ENCODE peak calls at places on chromosomes 7 and 10, in eight cellular contexts. One of them, this sample, is unnamed. For H3K4me1, the result is how much of the 10 kb centered on the place peaks cover.

GRCh38 chr10:133012573-133013359 is 70.4 kb upstream of the CFAP46 start:
- DNase-seq in A549: no peak
- DNase-seq in left ventricle myocardium inferior: peak
- DNase-seq in H1: no peak
- DNase-seq in A673: no peak
- DNase-seq in fibroblast of lung: no peak
- DNase-seq in tibial nerve: no peak
- DNase-seq in prostate gland: no peak
- DNase-seq in this sample: peak

GRCh38 chr7:74499835-74500388 is 46.2 kb downstream of the GTF2IRD1 start:
- DNase-seq in A549: no peak
- DNase-seq in left ventricle myocardium inferior: no peak
- DNase-seq in H1: no peak
- DNase-seq in A673: no peak
- DNase-seq in fibroblast of lung: no peak
- DNase-seq in tibial nerve: no peak
- DNase-seq in prostate gland: no peak
- DNase-seq in this sample: no peak

GRCh38 chr10:70174058-70174741 is 3.9 kb upstream of the SAR1A start:
- DNase-seq in A549: no peak
- DNase-seq in left ventricle myocardium inferior: no peak
- DNase-seq in H1: no peak
- DNase-seq in A673: peak
- DNase-seq in fibroblast of lung: no peak
- DNase-seq in tibial nerve: no peak
- DNase-seq in prostate gland: no peak
- DNase-seq in this sample: no peak

GRCh38 chr7:136009488-136010079 is 32.4 kb upstream of the MTPN start:
- DNase-seq in A549: peak
- DNase-seq in left ventricle myocardium inferior: no peak
- DNase-seq in H1: no peak
- DNase-seq in A673: peak
- DNase-seq in fibroblast of lung: peak
- DNase-seq in tibial nerve: no peak
- DNase-seq in prostate gland: peak
- DNase-seq in this sample: no peak

GRCh38 chr7:31133497-31133896 is 81.4 kb downstream of the ADCYAP1R1 start:
- DNase-seq in A549: no peak
- DNase-seq in left ventricle myocardium inferior: no peak
- DNase-seq in H1: no peak
- DNase-seq in A673: no peak
- DNase-seq in fibroblast of lung: no peak
- DNase-seq in tibial nerve: no peak
- DNase-seq in prostate gland: no peak
- DNase-seq in this sample: no peak

GRCh38 chr7:5495581-5496375 is 72.1 kb upstream of the TNRC18 start:
- DNase-seq in A549: no peak
- DNase-seq in left ventricle myocardium inferior: peak
- DNase-seq in H1: no peak
- DNase-seq in A673: no peak
- DNase-seq in fibroblast of lung: no peak
- DNase-seq in tibial nerve: no peak
- DNase-seq in prostate gland: peak
- DNase-seq in this sample: peak

GRCh38 chr7:44213206-44213871 is 12.6 kb downstream of the YKT6 start:
- DNase-seq in A549: no peak
- DNase-seq in left ventricle myocardium inferior: no peak
- DNase-seq in H1: no peak
- DNase-seq in A673: no peak
- DNase-seq in fibroblast of lung: no peak
- DNase-seq in tibial nerve: no peak
- DNase-seq in prostate gland: no peak
- DNase-seq in this sample: no peak

GRCh38 chr10:78178940-78179339 is 145.3 kb downstream of the RPS24 start:
- DNase-seq in A549: no peak
- DNase-seq in left ventricle myocardium inferior: no peak
- DNase-seq in H1: no peak
- DNase-seq in A673: peak
- DNase-seq in fibroblast of lung: peak
- DNase-seq in tibial nerve: no peak
- DNase-seq in prostate gland: no peak
- DNase-seq in this sample: no peak

GRCh38 chr7:149598721-149599308 is 101.2 kb upstream of the ZNF746 start:
- DNase-seq in A549: peak
- DNase-seq in left ventricle myocardium inferior: no peak
- DNase-seq in H1: peak
- DNase-seq in A673: peak
- DNase-seq in fibroblast of lung: peak
- DNase-seq in tibial nerve: no peak
- DNase-seq in prostate gland: peak
- DNase-seq in this sample: no peak

GRCh38 chr7:27459021-27459728 is 203.5 kb downstream of the HIBADH start:
- DNase-seq in A549: no peak
- DNase-seq in left ventricle myocardium inferior: no peak
- DNase-seq in H1: no peak
- DNase-seq in A673: no peak
- DNase-seq in fibroblast of lung: no peak
- DNase-seq in tibial nerve: no peak
- DNase-seq in prostate gland: no peak
- DNase-seq in this sample: no peak

GRCh38 chr7:127158659-127159058 is 94.1 kb downstream of the GRM8 start:
- DNase-seq in A549: no peak
- DNase-seq in left ventricle myocardium inferior: no peak
- DNase-seq in H1: no peak
- DNase-seq in A673: peak
- DNase-seq in fibroblast of lung: no peak
- DNase-seq in tibial nerve: no peak
- DNase-seq in prostate gland: no peak
- DNase-seq in this sample: no peak

GRCh38 chr10:103204353-103205255 is 11.5 kb upstream of the NT5C2 start:
- DNase-seq in A549: no peak
- DNase-seq in left ventricle myocardium inferior: no peak
- DNase-seq in H1: peak
- DNase-seq in A673: no peak
- DNase-seq in fibroblast of lung: no peak
- DNase-seq in tibial nerve: no peak
- DNase-seq in prostate gland: no peak
- DNase-seq in this sample: no peak

GRCh38 chr7:58087536-58088190 is 637.7 kb downstream of the ZNF716 start:
- DNase-seq in A549: no peak
- DNase-seq in left ventricle myocardium inferior: no peak
- DNase-seq in H1: no peak
- DNase-seq in A673: no peak
- DNase-seq in fibroblast of lung: no peak
- DNase-seq in tibial nerve: no peak
- DNase-seq in prostate gland: no peak
- DNase-seq in this sample: no peak

GRCh38 chr7:28316489-28316888 is 95.8 kb upstream of the CREB5 start:
- DNase-seq in A549: no peak
- DNase-seq in left ventricle myocardium inferior: no peak
- DNase-seq in H1: no peak
- DNase-seq in A673: no peak
- DNase-seq in fibroblast of lung: peak
- DNase-seq in tibial nerve: no peak
- DNase-seq in prostate gland: no peak
- DNase-seq in this sample: no peak

GRCh38 chr7:10015687-10016086 is 958.0 kb upstream of the PHF14 start:
- DNase-seq in A549: no peak
- DNase-seq in left ventricle myocardium inferior: no peak
- DNase-seq in H1: no peak
- DNase-seq in A673: no peak
- DNase-seq in fibroblast of lung: no peak
- DNase-seq in tibial nerve: no peak
- DNase-seq in prostate gland: no peak
- DNase-seq in this sample: no peak

GRCh38 chr7:111026301-111026700 is 64.6 kb upstream of the LRRN3 start:
- DNase-seq in A549: no peak
- DNase-seq in left ventricle myocardium inferior: no peak
- DNase-seq in H1: no peak
- DNase-seq in A673: peak
- DNase-seq in fibroblast of lung: no peak
- DNase-seq in tibial nerve: no peak
- DNase-seq in prostate gland: no peak
- DNase-seq in this sample: no peak

GRCh38 chr10:34996843-34997242 is 93.3 kb downstream of the CUL2 start:
- DNase-seq in A549: no peak
- DNase-seq in left ventricle myocardium inferior: no peak
- DNase-seq in H1: no peak
- DNase-seq in A673: peak
- DNase-seq in fibroblast of lung: peak
- DNase-seq in tibial nerve: no peak
- DNase-seq in prostate gland: no peak
- DNase-seq in this sample: peak

GRCh38 chr7:18212308-18212707 is 184.7 kb upstream of the PRPS1L1 start:
- DNase-seq in A549: no peak
- DNase-seq in left ventricle myocardium inferior: no peak
- DNase-seq in H1: no peak
- DNase-seq in A673: no peak
- DNase-seq in fibroblast of lung: peak
- DNase-seq in tibial nerve: no peak
- DNase-seq in prostate gland: no peak
- DNase-seq in this sample: no peak

GRCh38 chr10:44167752-44168151 is 217.1 kb downstream of the CXCL12 start:
- DNase-seq in A549: no peak
- DNase-seq in left ventricle myocardium inferior: no peak
- DNase-seq in H1: no peak
- DNase-seq in A673: no peak
- DNase-seq in fibroblast of lung: no peak
- DNase-seq in tibial nerve: no peak
- DNase-seq in prostate gland: no peak
- DNase-seq in this sample: no peak

GRCh38 chr10:42868530-42868929 is 85.9 kb downstream of the BMS1 start:
- DNase-seq in A549: no peak
- DNase-seq in left ventricle myocardium inferior: no peak
- DNase-seq in H1: no peak
- DNase-seq in A673: no peak
- DNase-seq in fibroblast of lung: no peak
- DNase-seq in tibial nerve: no peak
- DNase-seq in prostate gland: no peak
- DNase-seq in this sample: no peak

GRCh38 chr10:42869977-42870350 is 87.4 kb downstream of the BMS1 start:
- DNase-seq in A549: no peak
- DNase-seq in left ventricle myocardium inferior: no peak
- DNase-seq in H1: no peak
- DNase-seq in A673: no peak
- DNase-seq in fibroblast of lung: no peak
- DNase-seq in tibial nerve: no peak
- DNase-seq in prostate gland: no peak
- DNase-seq in this sample: no peak

GRCh38 chr10:42866115-42866995 is 83.8 kb downstream of the BMS1 start:
- DNase-seq in A549: peak
- DNase-seq in left ventricle myocardium inferior: peak
- DNase-seq in H1: peak
- DNase-seq in A673: peak
- DNase-seq in fibroblast of lung: peak
- DNase-seq in tibial nerve: peak
- DNase-seq in prostate gland: peak
- DNase-seq in this sample: peak

GRCh38 chr10:42865716-42866114 is 83.1 kb downstream of the BMS1 start:
- DNase-seq in A549: no peak
- DNase-seq in left ventricle myocardium inferior: no peak
- DNase-seq in H1: peak
- DNase-seq in A673: no peak
- DNase-seq in fibroblast of lung: no peak
- DNase-seq in tibial nerve: no peak
- DNase-seq in prostate gland: no peak
- DNase-seq in this sample: no peak

DNA sequence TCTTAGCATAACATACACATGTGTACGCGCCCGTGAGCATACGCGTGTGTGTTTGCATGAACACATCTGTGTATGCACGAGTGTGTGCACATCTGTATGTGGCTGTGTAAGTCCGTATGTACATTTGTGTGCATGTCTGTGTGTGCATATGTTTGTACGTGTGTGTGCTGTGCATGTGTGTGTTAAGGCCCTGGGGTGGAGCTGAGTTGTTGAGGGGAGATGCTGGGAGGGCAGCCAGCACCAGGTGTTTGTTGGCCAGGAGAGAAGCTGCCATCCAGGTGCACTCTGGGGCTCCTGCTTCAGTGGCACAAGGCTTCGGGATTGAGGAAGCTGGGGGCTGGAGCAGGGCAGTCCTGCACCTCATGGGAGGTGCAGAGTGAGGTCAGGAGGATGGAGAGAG is 85.0 kb downstream of the BMS1 start:
- DNase-seq in A549: no peak
- DNase-seq in left ventricle myocardium inferior: no peak
- DNase-seq in H1: peak
- DNase-seq in A673: no peak
- DNase-seq in fibroblast of lung: no peak
- DNase-seq in tibial nerve: no peak
- DNase-seq in prostate gland: no peak
- DNase-seq in this sample: no peak
- H3K27ac ChIP-seq in A549: no peak
- H3K27ac ChIP-seq in left ventricle myocardium inferior: no peak
- H3K27ac ChIP-seq in H1: no peak
- H3K27ac ChIP-seq in A673: no peak
- H3K27ac ChIP-seq in fibroblast of lung: no peak
- H3K27ac ChIP-seq in tibial nerve: no peak
- H3K27ac ChIP-seq in prostate gland: no peak
- H3K27ac ChIP-seq in this sample: no peak

GRCh38 chr7:99563650-99564049 is 5.2 kb downstream of the ZNF655 start:
- DNase-seq in A549: peak
- DNase-seq in left ventricle myocardium inferior: no peak
- DNase-seq in H1: no peak
- DNase-seq in A673: no peak
- DNase-seq in fibroblast of lung: peak
- DNase-seq in tibial nerve: no peak
- DNase-seq in prostate gland: no peak
- DNase-seq in this sample: no peak
- H3K4me1 ChIP-seq in A549: half or more
- H3K4me1 ChIP-seq in left ventricle myocardium inferior: under half
- H3K4me1 ChIP-seq in H1: under half
- H3K4me1 ChIP-seq in A673: under half
- H3K4me1 ChIP-seq in fibroblast of lung: under half
- H3K4me1 ChIP-seq in tibial nerve: under half
- H3K4me1 ChIP-seq in prostate gland: under half
- H3K4me1 ChIP-seq in this sample: under half

DNA sequence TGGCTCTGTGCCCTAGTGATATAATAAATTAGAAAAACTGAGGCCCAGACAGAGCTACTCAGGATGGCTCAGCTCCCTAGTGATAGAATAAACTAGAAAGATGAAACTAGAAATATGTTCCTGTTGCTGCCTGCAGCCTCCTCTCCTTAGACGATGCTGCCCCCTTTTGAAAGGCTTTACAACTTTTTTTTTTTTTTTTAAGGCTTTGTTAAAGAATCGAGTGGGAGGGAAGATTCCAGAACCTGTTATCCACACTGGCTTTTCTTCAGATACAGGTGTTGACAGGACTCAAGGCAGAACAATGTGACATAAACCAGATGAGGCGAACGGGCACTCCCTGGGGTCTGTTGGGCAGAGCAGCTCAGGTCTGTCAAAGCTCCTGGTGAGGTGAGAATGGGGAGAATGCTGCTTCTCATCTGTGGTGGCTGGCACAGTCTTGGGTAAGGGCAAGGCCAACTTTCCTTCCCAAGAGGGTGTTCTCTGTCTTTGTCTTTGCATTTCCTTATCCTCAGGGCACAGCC is 175.1 kb downstream of the COBL start:
- DNase-seq in A549: peak
- DNase-seq in left ventricle myocardium inferior: no peak
- DNase-seq in H1: peak
- DNase-seq in A673: no peak
- DNase-seq in fibroblast of lung: peak
- DNase-seq in tibial nerve: no peak
- DNase-seq in prostate gland: no peak
- DNase-seq in this sample: no peak
- TF ChIP-seq CTCF in A549: peak
- TF ChIP-seq CTCF in left ventricle myocardium inferior: peak
- TF ChIP-seq CTCF in H1: peak
- TF ChIP-seq CTCF in A673: no peak
- TF ChIP-seq CTCF in fibroblast of lung: peak
- TF ChIP-seq CTCF in tibial nerve: peak
- TF ChIP-seq CTCF in prostate gland: peak
- TF ChIP-seq CTCF in this sample: no peak

GRCh38 chr7:39614299-39614698 is 9.1 kb upstream of the RALA start:
- DNase-seq in A549: no peak
- DNase-seq in left ventricle myocardium inferior: no peak
- DNase-seq in H1: no peak
- DNase-seq in A673: no peak
- DNase-seq in fibroblast of lung: no peak
- DNase-seq in tibial nerve: no peak
- DNase-seq in prostate gland: no peak
- DNase-seq in this sample: no peak
- H3K27ac ChIP-seq in A549: no peak
- H3K27ac ChIP-seq in left ventricle myocardium inferior: no peak
- H3K27ac ChIP-seq in H1: no peak
- H3K27ac ChIP-seq in A673: no peak
- H3K27ac ChIP-seq in fibroblast of lung: no peak
- H3K27ac ChIP-seq in tibial nerve: no peak
- H3K27ac ChIP-seq in prostate gland: no peak
- H3K27ac ChIP-seq in this sample: no peak